ENCODE peak calls at places on chromosome 22, in eight cellular contexts. R is fibroblast of the aortic adventitia, W is esophagus squamous epithelium, T is neural progenitor cell, C is thyroid gland, X is Caco-2, S is right atrium auricular region, B is epithelial cell of esophagus. J is an unnamed sample.

GRCh38 chr22:28899199-28899853 is 16.0 kb downstream of the ZNRF3 start:
- DNase-seq in R (no peak), W (no peak), T (no peak), C (no peak), X (no peak), S (no peak), B (peak; percentile 72), J (no peak)

GRCh38 chr22:12601870-12602779 is 2925.9 kb upstream of the OR11H1 start:
- DNase-seq in R (no peak), W (no peak), T (no peak), C (no peak), X (peak; percentile 24), S (no peak), B (no peak), J (no peak)

GRCh38 chr22:45671051-45671782 is 417 bp upstream of the ATXN10 start:
- DNase-seq in R (peak; percentile 62), W (no peak), T (peak; percentile 58), C (peak; percentile 10), X (peak; percentile 80), S (peak; percentile 64), B (no peak), J (peak; percentile 47)

GRCh38 chr22:32226236-32227119 is 21.6 kb upstream of the RFPL2 start:
- DNase-seq in R (no peak), W (no peak), T (peak; percentile 73), C (no peak), X (no peak), S (no peak), B (no peak), J (no peak)

GRCh38 chr22:36454916-36455570 is 26.4 kb downstream of the TXN2 start:
- DNase-seq in R (peak; percentile 72), W (peak; percentile 59), T (peak; percentile 99), C (peak; percentile 91), X (peak; percentile 96), S (peak; percentile 92), B (peak; percentile 90), J (peak; percentile 93)

GRCh38 chr22:23875801-23876200 is 18.1 kb downstream of the SLC2A11 start:
- DNase-seq in R (no peak), W (no peak), T (no peak), C (no peak), X (no peak), S (no peak), B (no peak), J (no peak)

GRCh38 chr22:31970490-31971444 is 26.4 kb downstream of the YWHAH start:
- DNase-seq in R (peak; percentile 55), W (no peak), T (peak; percentile 92), C (peak; percentile 69), X (peak; percentile 79), S (peak; percentile 78), B (peak; percentile 83), J (peak; percentile 82)

GRCh38 chr22:28900379-28900778 is 17.0 kb downstream of the ZNRF3 start:
- DNase-seq in R (no peak), W (no peak), T (no peak), C (no peak), X (no peak), S (no peak), B (no peak), J (no peak)

GRCh38 chr22:47163481-47163875 is 401.0 kb downstream of the TBC1D22A start:
- DNase-seq in R (no peak), W (no peak), T (no peak), C (no peak), X (peak; percentile 15), S (no peak), B (no peak), J (no peak)

GRCh38 chr22:49655168-49655812 is 172.4 kb downstream of the BRD1 start:
- DNase-seq in R (no peak), W (no peak), T (no peak), C (no peak), X (no peak), S (no peak), B (no peak), J (no peak)

GRCh38 chr22:49417833-49418232 is 409.8 kb downstream of the BRD1 start:
- DNase-seq in R (no peak), W (no peak), T (no peak), C (no peak), X (no peak), S (no peak), B (no peak), J (no peak)

GRCh38 chr22:50186181-50186731 is 543 bp downstream of the TRABD start:
- DNase-seq in R (no peak), W (no peak), T (peak; percentile 61), C (no peak), X (no peak), S (no peak), B (no peak), J (no peak)

GRCh38 chr22:45996241-45997076 is 19.5 kb upstream of the WNT7B start:
- DNase-seq in R (peak; percentile 55), W (no peak), T (no peak), C (no peak), X (no peak), S (peak; percentile 85), B (no peak), J (peak; percentile 64)

GRCh38 chr22:25318081-25318823 is 98.8 kb downstream of the CRYBB2 start:
- DNase-seq in R (no peak), W (no peak), T (no peak), C (no peak), X (no peak), S (no peak), B (no peak), J (no peak)

GRCh38 chr22:29632672-29633071 is 29.2 kb downstream of the NF2 start:
- DNase-seq in R (no peak), W (no peak), T (no peak), C (no peak), X (no peak), S (no peak), B (peak; percentile 18), J (no peak)

GRCh38 chr22:19966908-19967750 is 25.5 kb upstream of the TXNRD2 start:
- DNase-seq in R (no peak), W (no peak), T (no peak), C (no peak), X (no peak), S (no peak), B (no peak), J (no peak)

GRCh38 chr22:19964701-19965386 is 23.2 kb upstream of the TXNRD2 start:
- DNase-seq in R (no peak), W (no peak), T (no peak), C (no peak), X (no peak), S (no peak), B (no peak), J (no peak)

GRCh38 chr22:19967850-19968449 is 26.3 kb upstream of the TXNRD2 start:
- DNase-seq in R (no peak), W (no peak), T (no peak), C (no peak), X (no peak), S (no peak), B (no peak), J (no peak)

GRCh38 chr22:19963863-19964642 is 22.4 kb upstream of the TXNRD2 start:
- DNase-seq in R (no peak), W (no peak), T (no peak), C (no peak), X (no peak), S (no peak), B (no peak), J (no peak)

GRCh38 chr22:19965771-19966709 is 24.4 kb upstream of the TXNRD2 start:
- DNase-seq in R (no peak), W (no peak), T (peak; percentile 72), C (peak; percentile 71), X (no peak), S (no peak), B (no peak), J (peak; percentile 35)
- TF ChIP-seq CTCF in R (peak; percentile 41), W (no peak), T (peak; percentile 72), C (no peak), X (peak; percentile 56), S (no peak), B (peak; percentile 37), J (peak; percentile 31)

GRCh38 chr22:43892183-43892894 is 526 bp upstream of the PNPLA5 start:
- DNase-seq in R (no peak), W (no peak), T (no peak), C (no peak), X (peak; percentile 13), S (no peak), B (no peak), J (no peak)
- H3K4me3 ChIP-seq in R (no peak overlapping the region), W (no peak overlapping the region), T (peak overlapping the region; percentile 46), C (no peak overlapping the region), X (no peak overlapping the region), S (no peak overlapping the region), B (no peak overlapping the region), J (no peak overlapping the region)

DNA sequence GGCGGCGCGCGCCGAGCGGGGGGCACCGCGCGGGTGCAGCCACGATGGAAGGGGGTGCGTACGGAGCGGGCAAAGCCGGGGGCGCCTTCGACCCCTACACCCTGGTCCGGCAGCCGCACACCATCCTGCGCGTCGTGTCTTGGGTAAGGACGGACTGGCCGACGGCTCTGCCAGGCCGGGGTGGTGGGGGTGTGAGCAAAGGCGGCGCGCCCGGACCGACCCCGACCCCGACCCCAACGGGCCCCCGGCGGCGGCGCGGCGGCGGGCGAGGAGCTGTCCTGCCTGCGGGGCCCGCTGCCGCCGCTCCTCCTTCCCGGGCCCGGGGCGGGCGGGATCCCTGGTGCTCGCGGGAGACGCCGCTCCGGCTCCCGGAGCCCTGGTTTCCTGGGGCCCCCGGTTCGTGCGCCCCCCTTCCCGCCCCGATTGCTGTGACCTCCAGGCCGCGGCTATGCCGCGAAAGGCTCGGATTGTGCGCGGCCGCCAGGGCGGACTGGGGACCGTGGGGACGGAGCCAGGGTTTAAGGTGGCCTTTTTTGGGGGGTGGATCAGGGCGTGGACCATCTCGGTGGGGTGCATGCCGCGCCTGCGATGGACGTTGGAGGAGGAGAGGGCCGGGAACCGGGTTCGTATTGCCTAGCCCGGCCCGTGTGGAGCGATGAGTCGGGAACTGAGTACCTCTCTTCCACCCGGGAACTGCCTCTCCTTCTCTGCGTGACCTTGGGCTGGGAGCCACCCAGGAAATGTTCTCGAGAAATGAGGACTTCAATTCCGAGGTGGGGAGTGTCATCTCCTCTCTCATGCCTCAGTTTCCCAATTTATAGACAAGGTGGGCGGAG is at the start of gene SYNGR1:
- DNase-seq in R (no peak), W (no peak), T (peak; percentile 77), C (peak; percentile 12), X (no peak), S (no peak), B (no peak), J (no peak)
- TF ChIP-seq CTCF in R (no peak), W (no peak), T (peak; percentile 4), C (no peak), X (peak; percentile 1), S (no peak), B (no peak), J (no peak)

DNA sequence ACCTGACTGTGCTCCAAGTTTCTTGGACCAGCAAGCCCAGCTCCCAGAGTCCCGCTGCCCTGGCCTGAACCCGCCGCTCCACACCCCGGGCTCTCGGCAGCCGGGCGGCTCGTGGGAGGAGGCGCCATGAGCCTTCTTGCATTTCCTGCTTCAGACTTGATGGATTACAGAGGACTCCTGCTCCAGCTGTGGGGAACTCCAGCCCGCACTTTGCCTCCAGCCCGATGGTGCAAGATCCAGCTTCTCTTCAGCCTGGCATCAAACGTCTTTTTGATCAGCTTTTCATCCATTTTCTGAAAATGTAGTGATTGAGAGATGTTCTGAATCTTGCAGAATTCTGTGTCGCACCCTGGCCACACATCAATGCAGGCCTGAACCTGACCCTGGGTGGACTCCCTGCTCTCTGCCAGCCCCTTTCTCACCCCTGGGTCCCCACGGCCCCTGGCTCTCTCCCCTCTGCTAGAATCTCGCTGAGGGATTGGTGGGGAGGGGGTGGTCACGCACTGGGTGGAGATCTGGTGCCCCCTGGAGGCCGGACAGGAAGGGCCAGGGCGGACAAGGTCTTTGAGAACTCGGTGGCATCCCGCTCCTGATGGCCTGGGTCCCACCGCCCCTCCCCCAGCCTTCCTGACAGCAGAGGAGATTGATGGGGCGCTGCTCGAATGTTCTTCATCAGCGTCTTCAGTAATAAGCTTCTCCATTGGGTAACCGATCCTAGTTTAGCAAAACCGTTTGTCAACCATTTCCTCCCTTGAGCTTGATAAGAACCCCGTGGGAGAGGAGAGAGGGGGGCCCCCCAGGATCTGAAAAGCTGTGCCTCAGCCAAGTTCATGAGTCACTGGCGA is 12.1 kb upstream of the NFAM1 start:
- DNase-seq in R (peak; percentile 95), W (no peak), T (peak; percentile 91), C (peak; percentile 75), X (peak; percentile 70), S (peak; percentile 93), B (peak; percentile 91), J (peak; percentile 93)
- H3K4me3 ChIP-seq in R (peak overlapping the region; percentile 49), W (peak overlapping the region; percentile 3), T (peak overlapping the region; percentile 51), C (no peak overlapping the region), X (no peak overlapping the region), S (peak overlapping the region; percentile 20), B (no peak overlapping the region), J (peak overlapping the region; percentile 53)